ENCODE peak calls at places on chromosome 3, in five cellular contexts. U, P, E, F and A are unnamed samples.

GRCh38 chr3:132569580-132569979 is 27.5 kb upstream of the ACKR4 start:
- DNase-seq in E (no peak), U (no peak), F (no peak), P (no peak), A (no peak)

GRCh38 chr3:1087066-1087555 is 5.7 kb upstream of the CNTN6 start:
- DNase-seq in F (no peak), E (peak; percentile 79), U (peak; percentile 16), P (peak; percentile 15), A (peak; percentile 1)

GRCh38 chr3:157794771-157795170 is 291.6 kb upstream of the VEPH1 start:
- DNase-seq in F (no peak), E (no peak), P (no peak), U (no peak), A (no peak)

GRCh38 chr3:52080830-52081719 is 24.7 kb upstream of the DUSP7 start:
- DNase-seq in U (no peak), P (no peak), F (no peak), E (peak; percentile 30), A (no peak)

GRCh38 chr3:125072310-125072709 is 16.5 kb upstream of the HEG1 start:
- DNase-seq in U (no peak), E (peak; percentile 68), P (no peak), F (no peak), A (no peak)

GRCh38 chr3:127037971-127038446 is 55.1 kb downstream of the PLXNA1 start:
- DNase-seq in E (peak; percentile 42), P (no peak), F (no peak), U (no peak), A (no peak)

GRCh38 chr3:16063603-16064002 is 110.9 kb upstream of the GALNT15 start:
- DNase-seq in U (no peak), E (peak; percentile 45), P (no peak), F (no peak), A (no peak)

GRCh38 chr3:141143546-141143945 is 88.1 kb upstream of the PXYLP1 start:
- DNase-seq in F (no peak), E (no peak), U (no peak), P (no peak), A (no peak)

GRCh38 chr3:164479978-164480377 is 598.3 kb downstream of the SI start:
- DNase-seq in U (peak; percentile 34), P (no peak), E (no peak), F (no peak), A (no peak)

GRCh38 chr3:73622135-73622534 is 2.6 kb downstream of the PDZRN3 start:
- DNase-seq in P (peak; percentile 49), U (peak; percentile 10), E (peak; percentile 78), F (no peak), A (no peak)

GRCh38 chr3:95302044-95302443 is 1239.2 kb downstream of the NSUN3 start:
- DNase-seq in U (no peak), P (no peak), E (no peak), F (no peak), A (no peak)

GRCh38 chr3:162998205-162998604 is 1501.6 kb downstream of the OTOL1 start:
- DNase-seq in U (no peak), E (no peak), P (no peak), F (no peak), A (no peak)

GRCh38 chr3:65979152-65979551 is 59.6 kb downstream of the MAGI1 start:
- DNase-seq in E (peak; percentile 53), F (no peak), P (no peak), U (no peak), A (no peak)

GRCh38 chr3:48715179-48715800 is 1.7 kb downstream of the IP6K2 start:
- DNase-seq in F (no peak), E (no peak), U (no peak), P (no peak), A (no peak)

GRCh38 chr3:67526246-67526645 is 128.2 kb downstream of the SUCLG2 start:
- DNase-seq in E (no peak), U (no peak), F (no peak), P (no peak), A (peak; percentile 78)

GRCh38 chr3:42405857-42406256 is 4.6 kb downstream of the LYZL4 start:
- DNase-seq in F (no peak), U (no peak), P (no peak), E (no peak), A (no peak)